ENCODE peak calls at places on chromosomes 5 and 9, in seven cellular contexts. One of them, this sample, is unnamed.

GRCh38 chr9:138053996-138054752 is 176.6 kb downstream of the CACNA1B start:
- DNase-seq in iPS DF 6.9: no peak
- DNase-seq in breast epithelium: no peak
- DNase-seq in GM12865: no peak
- DNase-seq in HCT116: no peak
- DNase-seq in uterus: no peak
- DNase-seq in heart left ventricle: peak
- DNase-seq in this sample: no peak

GRCh38 chr9:12972608-12973589 is 198.1 kb downstream of the LURAP1L start:
- DNase-seq in iPS DF 6.9: no peak
- DNase-seq in breast epithelium: peak
- DNase-seq in GM12865: no peak
- DNase-seq in HCT116: no peak
- DNase-seq in uterus: no peak
- DNase-seq in heart left ventricle: no peak
- DNase-seq in this sample: peak

GRCh38 chr5:158560170-158560569 is 539.5 kb downstream of the EBF1 start:
- DNase-seq in iPS DF 6.9: no peak
- DNase-seq in breast epithelium: no peak
- DNase-seq in GM12865: peak
- DNase-seq in HCT116: no peak
- DNase-seq in uterus: no peak
- DNase-seq in heart left ventricle: no peak
- DNase-seq in this sample: peak

GRCh38 chr5:30501065-30501464 is 692.4 kb upstream of the CDH6 start:
- DNase-seq in iPS DF 6.9: no peak
- DNase-seq in breast epithelium: no peak
- DNase-seq in GM12865: no peak
- DNase-seq in HCT116: no peak
- DNase-seq in uterus: no peak
- DNase-seq in heart left ventricle: no peak
- DNase-seq in this sample: no peak

GRCh38 chr5:54120473-54120872 is 189.9 kb downstream of the ARL15 start:
- DNase-seq in iPS DF 6.9: no peak
- DNase-seq in breast epithelium: no peak
- DNase-seq in GM12865: no peak
- DNase-seq in HCT116: no peak
- DNase-seq in uterus: no peak
- DNase-seq in heart left ventricle: no peak
- DNase-seq in this sample: no peak

GRCh38 chr5:14739538-14739937 is 75.0 kb downstream of the OTULIN start:
- DNase-seq in iPS DF 6.9: no peak
- DNase-seq in breast epithelium: no peak
- DNase-seq in GM12865: no peak
- DNase-seq in HCT116: no peak
- DNase-seq in uterus: no peak
- DNase-seq in heart left ventricle: no peak
- DNase-seq in this sample: peak

GRCh38 chr5:157767674-157768073 is 24.2 kb downstream of the LSM11 start:
- DNase-seq in iPS DF 6.9: no peak
- DNase-seq in breast epithelium: no peak
- DNase-seq in GM12865: no peak
- DNase-seq in HCT116: no peak
- DNase-seq in uterus: no peak
- DNase-seq in heart left ventricle: no peak
- DNase-seq in this sample: no peak

GRCh38 chr5:79578876-79579275 is 33.4 kb upstream of the TENT2 start:
- DNase-seq in iPS DF 6.9: no peak
- DNase-seq in breast epithelium: no peak
- DNase-seq in GM12865: no peak
- DNase-seq in HCT116: no peak
- DNase-seq in uterus: no peak
- DNase-seq in heart left ventricle: no peak
- DNase-seq in this sample: no peak

GRCh38 chr9:127346584-127346983 is 50.4 kb upstream of the SLC2A8 start:
- DNase-seq in iPS DF 6.9: no peak
- DNase-seq in breast epithelium: no peak
- DNase-seq in GM12865: no peak
- DNase-seq in HCT116: no peak
- DNase-seq in uterus: no peak
- DNase-seq in heart left ventricle: no peak
- DNase-seq in this sample: no peak

GRCh38 chr5:77398458-77398857 is 93.7 kb downstream of the WDR41 start:
- DNase-seq in iPS DF 6.9: no peak
- DNase-seq in breast epithelium: no peak
- DNase-seq in GM12865: no peak
- DNase-seq in HCT116: no peak
- DNase-seq in uterus: no peak
- DNase-seq in heart left ventricle: no peak
- DNase-seq in this sample: no peak

GRCh38 chr9:34612788-34613390 is 992 bp upstream of the RPP25L start:
- DNase-seq in iPS DF 6.9: no peak
- DNase-seq in breast epithelium: peak
- DNase-seq in GM12865: peak
- DNase-seq in HCT116: peak
- DNase-seq in uterus: peak
- DNase-seq in heart left ventricle: peak
- DNase-seq in this sample: peak

GRCh38 chr5:157109744-157110143 is 900 bp upstream of the HAVCR2 start:
- DNase-seq in iPS DF 6.9: no peak
- DNase-seq in breast epithelium: no peak
- DNase-seq in GM12865: peak
- DNase-seq in HCT116: no peak
- DNase-seq in uterus: no peak
- DNase-seq in heart left ventricle: no peak
- DNase-seq in this sample: no peak

GRCh38 chr9:109242751-109243150 is 75.7 kb upstream of the FRRS1L start:
- DNase-seq in iPS DF 6.9: no peak
- DNase-seq in breast epithelium: no peak
- DNase-seq in GM12865: no peak
- DNase-seq in HCT116: no peak
- DNase-seq in uterus: no peak
- DNase-seq in heart left ventricle: no peak
- DNase-seq in this sample: no peak

GRCh38 chr9:84478996-84479395 is 138.4 kb upstream of the SLC28A3 start:
- DNase-seq in iPS DF 6.9: no peak
- DNase-seq in breast epithelium: no peak
- DNase-seq in GM12865: no peak
- DNase-seq in HCT116: no peak
- DNase-seq in uterus: no peak
- DNase-seq in heart left ventricle: no peak
- DNase-seq in this sample: peak

GRCh38 chr5:10354048-10354872 is 765 bp downstream of the MARCHF6 start:
- DNase-seq in iPS DF 6.9: no peak
- DNase-seq in breast epithelium: peak
- DNase-seq in GM12865: peak
- DNase-seq in HCT116: no peak
- DNase-seq in uterus: peak
- DNase-seq in heart left ventricle: peak
- DNase-seq in this sample: peak

GRCh38 chr5:10352404-10353240 is 873 bp upstream of the MARCHF6 start:
- DNase-seq in iPS DF 6.9: no peak
- DNase-seq in breast epithelium: no peak
- DNase-seq in GM12865: no peak
- DNase-seq in HCT116: no peak
- DNase-seq in uterus: no peak
- DNase-seq in heart left ventricle: no peak
- DNase-seq in this sample: no peak

GRCh38 chr5:10353241-10354047 is at the start of gene MARCHF6:
- DNase-seq in iPS DF 6.9: peak
- DNase-seq in breast epithelium: peak
- DNase-seq in GM12865: peak
- DNase-seq in HCT116: peak
- DNase-seq in uterus: peak
- DNase-seq in heart left ventricle: peak
- DNase-seq in this sample: peak

GRCh38 chr5:10351199-10351881 is 2.2 kb upstream of the MARCHF6 start:
- DNase-seq in iPS DF 6.9: no peak
- DNase-seq in breast epithelium: no peak
- DNase-seq in GM12865: no peak
- DNase-seq in HCT116: no peak
- DNase-seq in uterus: no peak
- DNase-seq in heart left ventricle: no peak
- DNase-seq in this sample: peak

DNA sequence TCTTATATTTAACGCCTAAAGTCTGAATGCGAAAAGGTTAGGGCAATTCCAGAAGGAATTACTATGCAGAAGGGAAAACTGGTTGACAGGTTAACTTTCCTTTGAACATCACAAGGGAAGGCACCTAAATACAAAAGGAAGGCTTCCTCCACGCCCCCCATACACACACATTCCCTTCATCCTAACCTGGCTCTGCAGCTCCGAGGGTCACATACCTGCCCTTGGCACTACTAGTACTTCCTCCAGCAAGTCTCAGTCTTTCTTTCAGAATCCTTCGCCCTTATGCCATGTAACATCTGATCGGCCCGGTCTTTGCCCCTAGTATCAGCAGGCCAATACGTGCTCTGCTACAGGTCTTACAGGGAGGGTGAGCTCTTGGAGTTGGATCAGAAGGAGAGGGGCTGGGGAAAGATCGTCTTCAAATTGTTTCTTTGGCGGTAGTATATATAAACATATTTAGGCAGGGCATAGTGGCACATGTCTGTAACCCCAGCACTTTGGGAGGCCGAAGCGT is 1.6 kb upstream of the MARCHF6 start:
- DNase-seq in iPS DF 6.9: no peak
- DNase-seq in breast epithelium: no peak
- DNase-seq in GM12865: no peak
- DNase-seq in HCT116: no peak
- DNase-seq in uterus: no peak
- DNase-seq in heart left ventricle: no peak
- DNase-seq in this sample: no peak
- H3K4me3 ChIP-seq in iPS DF 6.9: no peak
- H3K4me3 ChIP-seq in breast epithelium: no peak
- H3K4me3 ChIP-seq in GM12865: no peak
- H3K4me3 ChIP-seq in HCT116: no peak
- H3K4me3 ChIP-seq in uterus: no peak
- H3K4me3 ChIP-seq in heart left ventricle: no peak
- H3K4me3 ChIP-seq in this sample: no peak

GRCh38 chr5:33049845-33050244 is 338.7 kb downstream of the NPR3 start:
- DNase-seq in iPS DF 6.9: no peak
- DNase-seq in breast epithelium: no peak
- DNase-seq in GM12865: no peak
- DNase-seq in HCT116: peak
- DNase-seq in uterus: no peak
- DNase-seq in heart left ventricle: no peak
- DNase-seq in this sample: peak

GRCh38 chr5:33043598-33043997 is 332.5 kb downstream of the NPR3 start:
- DNase-seq in iPS DF 6.9: no peak
- DNase-seq in breast epithelium: no peak
- DNase-seq in GM12865: no peak
- DNase-seq in HCT116: no peak
- DNase-seq in uterus: no peak
- DNase-seq in heart left ventricle: no peak
- DNase-seq in this sample: no peak

GRCh38 chr5:33048315-33048714 is 337.2 kb downstream of the NPR3 start:
- DNase-seq in iPS DF 6.9: no peak
- DNase-seq in breast epithelium: no peak
- DNase-seq in GM12865: no peak
- DNase-seq in HCT116: no peak
- DNase-seq in uterus: no peak
- DNase-seq in heart left ventricle: no peak
- DNase-seq in this sample: no peak

GRCh38 chr5:33046091-33046490 is 335.0 kb downstream of the NPR3 start:
- DNase-seq in iPS DF 6.9: no peak
- DNase-seq in breast epithelium: no peak
- DNase-seq in GM12865: no peak
- DNase-seq in HCT116: no peak
- DNase-seq in uterus: no peak
- DNase-seq in heart left ventricle: no peak
- DNase-seq in this sample: no peak

DNA sequence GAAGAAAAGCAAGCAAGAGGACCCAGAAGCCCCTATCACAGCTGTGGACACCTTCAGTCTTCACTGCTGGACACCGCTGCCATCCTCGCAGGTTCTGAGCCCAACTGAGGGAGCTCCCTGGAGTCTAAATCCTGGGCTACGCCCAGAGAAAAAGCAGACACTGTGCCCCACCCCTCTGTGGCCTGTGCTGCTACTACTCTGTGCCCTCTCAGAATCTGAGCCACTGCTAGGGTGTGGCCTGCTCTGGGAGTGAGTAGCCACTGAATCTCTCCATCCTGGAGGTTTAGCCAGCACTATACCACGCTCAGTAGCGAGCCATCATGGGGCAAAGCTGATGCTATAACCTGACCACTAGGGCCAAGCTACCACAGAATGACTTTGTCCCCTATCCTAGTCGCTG is 338.2 kb downstream of the NPR3 start:
- DNase-seq in iPS DF 6.9: no peak
- DNase-seq in breast epithelium: no peak
- DNase-seq in GM12865: no peak
- DNase-seq in HCT116: peak
- DNase-seq in uterus: no peak
- DNase-seq in heart left ventricle: no peak
- DNase-seq in this sample: peak
- H3K4me3 ChIP-seq in iPS DF 6.9: no peak
- H3K4me3 ChIP-seq in breast epithelium: no peak
- H3K4me3 ChIP-seq in GM12865: no peak
- H3K4me3 ChIP-seq in HCT116: peak
- H3K4me3 ChIP-seq in uterus: no peak
- H3K4me3 ChIP-seq in heart left ventricle: no peak
- H3K4me3 ChIP-seq in this sample: no peak

GRCh38 chr5:166493627-166494026 is 1797.8 kb upstream of the WWC1 start:
- DNase-seq in iPS DF 6.9: no peak
- DNase-seq in breast epithelium: no peak
- DNase-seq in GM12865: no peak
- DNase-seq in HCT116: no peak
- DNase-seq in uterus: no peak
- DNase-seq in heart left ventricle: no peak
- DNase-seq in this sample: no peak
- H3K4me3 ChIP-seq in iPS DF 6.9: no peak
- H3K4me3 ChIP-seq in breast epithelium: no peak
- H3K4me3 ChIP-seq in GM12865: no peak
- H3K4me3 ChIP-seq in HCT116: no peak
- H3K4me3 ChIP-seq in uterus: no peak
- H3K4me3 ChIP-seq in heart left ventricle: no peak
- H3K4me3 ChIP-seq in this sample: no peak

GRCh38 chr5:36630201-36630968 is 24.0 kb downstream of the SLC1A3 start:
- DNase-seq in iPS DF 6.9: no peak
- DNase-seq in breast epithelium: no peak
- DNase-seq in GM12865: no peak
- DNase-seq in HCT116: no peak
- DNase-seq in uterus: no peak
- DNase-seq in heart left ventricle: no peak
- DNase-seq in this sample: no peak

GRCh38 chr5:36631161-36631560 is 24.8 kb downstream of the SLC1A3 start:
- DNase-seq in iPS DF 6.9: no peak
- DNase-seq in breast epithelium: no peak
- DNase-seq in GM12865: no peak
- DNase-seq in HCT116: no peak
- DNase-seq in uterus: no peak
- DNase-seq in heart left ventricle: no peak
- DNase-seq in this sample: no peak

GRCh38 chr5:36629729-36630128 is 23.3 kb downstream of the SLC1A3 start:
- DNase-seq in iPS DF 6.9: no peak
- DNase-seq in breast epithelium: no peak
- DNase-seq in GM12865: no peak
- DNase-seq in HCT116: no peak
- DNase-seq in uterus: no peak
- DNase-seq in heart left ventricle: no peak
- DNase-seq in this sample: no peak

GRCh38 chr5:36631575-36632362 is 25.4 kb downstream of the SLC1A3 start:
- DNase-seq in iPS DF 6.9: no peak
- DNase-seq in breast epithelium: no peak
- DNase-seq in GM12865: no peak
- DNase-seq in HCT116: no peak
- DNase-seq in uterus: no peak
- DNase-seq in heart left ventricle: no peak
- DNase-seq in this sample: no peak

GRCh38 chr5:36632363-36632664 is 25.9 kb downstream of the SLC1A3 start:
- DNase-seq in iPS DF 6.9: no peak
- DNase-seq in breast epithelium: no peak
- DNase-seq in GM12865: no peak
- DNase-seq in HCT116: no peak
- DNase-seq in uterus: no peak
- DNase-seq in heart left ventricle: no peak
- DNase-seq in this sample: no peak
- H3K4me3 ChIP-seq in iPS DF 6.9: no peak
- H3K4me3 ChIP-seq in breast epithelium: no peak
- H3K4me3 ChIP-seq in GM12865: no peak
- H3K4me3 ChIP-seq in HCT116: no peak
- H3K4me3 ChIP-seq in uterus: no peak
- H3K4me3 ChIP-seq in heart left ventricle: no peak
- H3K4me3 ChIP-seq in this sample: no peak

This sample was measured in MG63.